ENCODE peak calls at places on chromosomes 4 and X, in seven cellular contexts. Z is nephron progenitor cell, F is bronchial epithelial cell, H is GM23338, Y is OCI-LY7, C is astrocyte of the spinal cord, J is keratinocyte. L is an unnamed sample.

GRCh38 chr4:124596811-124597210 is 115.7 kb downstream of the ANKRD50 start:
- DNase-seq in J (no peak), Y (no peak), H (no peak), C (no peak), F (no peak), Z (no peak), L (no peak)

GRCh38 chrX:136336623-136337022 is 35.9 kb downstream of the ADGRG4 start:
- DNase-seq in J (no peak), Z (no peak), Y (peak; percentile 1), F (no peak), C (no peak), H (peak; percentile 36), L (no peak)

GRCh38 chr4:147361726-147362125 is 119.2 kb upstream of the EDNRA start:
- DNase-seq in H (no peak), Z (no peak), J (no peak), F (peak; percentile 86), C (peak; percentile 94), Y (no peak), L (no peak)

GRCh38 chr4:147345662-147346061 is 135.2 kb upstream of the EDNRA start:
- DNase-seq in Y (no peak), J (no peak), F (peak; percentile 55), H (no peak), Z (no peak), C (no peak), L (no peak)

GRCh38 chr4:124641715-124642380 is 70.7 kb downstream of the ANKRD50 start:
- DNase-seq in F (peak; percentile 98), J (peak; percentile 33), C (peak; percentile 81), Z (no peak), H (no peak), Y (no peak), L (peak; percentile 10)

GRCh38 chr4:25783943-25784342 is 78.8 kb downstream of the SEL1L3 start:
- DNase-seq in J (no peak), H (no peak), Y (no peak), C (no peak), F (no peak), Z (no peak), L (no peak)

GRCh38 chrX:53300157-53300556 is 18.8 kb upstream of the IQSEC2 start:
- DNase-seq in H (no peak), F (no peak), Z (no peak), C (no peak), Y (no peak), J (no peak), L (no peak)

GRCh38 chr4:152628128-152628527 is 51.7 kb downstream of the TMEM154 start:
- DNase-seq in Z (no peak), F (no peak), J (no peak), Y (no peak), H (no peak), C (no peak), L (peak; percentile 64)

GRCh38 chrX:30781711-30782444 is 107.2 kb downstream of the TAB3 start:
- DNase-seq in Y (no peak), H (no peak), C (no peak), Z (no peak), F (no peak), J (no peak), L (no peak)

GRCh38 chrX:150291014-150291413 is 72.1 kb upstream of the MAMLD1 start:
- DNase-seq in H (no peak), F (peak; percentile 4), Z (no peak), J (no peak), C (no peak), Y (no peak), L (no peak)

GRCh38 chrX:95290455-95290854 is 1394.2 kb upstream of the DIAPH2 start:
- DNase-seq in F (peak; percentile 13), H (no peak), Y (no peak), J (no peak), Z (no peak), C (peak; percentile 21), L (no peak)

GRCh38 chrX:13398073-13398823 is 78.4 kb upstream of the ATXN3L start:
- DNase-seq in H (peak; percentile 2), F (peak; percentile 97), J (peak; percentile 95), Z (no peak), Y (no peak), C (peak; percentile 98), L (peak; percentile 13)

GRCh38 chr4:135917016-135917415 is 1615.3 kb downstream of the PCDH18 start:
- DNase-seq in H (no peak), Z (no peak), Y (no peak), J (no peak), F (no peak), C (peak; percentile 62), L (no peak)

GRCh38 chrX:123504630-123505270 is 228.1 kb downstream of the THOC2 start:
- DNase-seq in J (no peak), C (no peak), F (no peak), H (peak; percentile 2), Y (no peak), Z (no peak), L (no peak)

GRCh38 chr4:61175495-61175894 is 24.6 kb upstream of the ADGRL3 start:
- DNase-seq in J (no peak), H (no peak), F (no peak), Z (no peak), C (no peak), Y (no peak), L (no peak)

GRCh38 chr4:8165374-8165896 is 6.8 kb upstream of the ABLIM2 start:
- DNase-seq in C (no peak), H (no peak), Z (peak; percentile 33), Y (no peak), F (peak; percentile 26), J (no peak), L (no peak)

GRCh38 chr4:144615182-144615581 is 30.8 kb upstream of the HHIP start:
- DNase-seq in C (peak; percentile 28), Y (no peak), J (no peak), F (peak; percentile 75), H (no peak), Z (no peak), L (no peak)

GRCh38 chr4:137310156-137310555 is 222.1 kb downstream of the PCDH18 start:
- DNase-seq in J (no peak), Y (no peak), H (no peak), C (no peak), F (no peak), Z (no peak), L (no peak)

GRCh38 chr4:88960576-88960975 is 96.4 kb downstream of the FAM13A start:
- DNase-seq in H (peak; percentile 58), Y (no peak), J (no peak), Z (no peak), C (no peak), F (no peak), L (no peak)

DNA sequence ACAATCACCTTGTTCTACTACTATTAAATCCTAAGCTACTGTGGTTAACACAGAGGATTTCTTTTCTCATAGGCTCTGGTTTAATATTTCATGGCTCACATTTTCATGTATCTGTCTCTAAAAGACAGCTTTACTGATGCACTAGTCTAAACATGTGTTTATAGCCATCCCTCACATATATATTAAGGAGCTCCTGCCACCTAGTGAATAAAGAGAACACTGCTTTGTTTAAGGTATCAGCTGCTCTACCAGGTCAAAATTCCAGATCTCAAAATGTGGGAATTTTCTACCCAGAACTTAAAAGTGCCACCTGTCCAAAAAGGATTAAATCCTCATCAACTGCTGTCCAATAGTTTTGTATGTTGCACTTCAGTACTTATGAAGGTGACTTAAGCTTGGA is 188.5 kb upstream of the TEX13C start:
- DNase-seq in H (peak; percentile 20), J (no peak), C (no peak), Z (no peak), F (peak; percentile 28), Y (peak; percentile 19), L (no peak)
- TF ChIP-seq CTCF in H (peak; percentile 41), J (peak; percentile 21), C (no peak), Z (peak; percentile 12), F (no peak), Y (peak; percentile 68), L (no peak)

GRCh38 chrX:45801554-45801953 is 600.9 kb upstream of the DIPK2B start:
- DNase-seq in F (peak; percentile 59), J (no peak), H (peak; percentile 38), C (peak; percentile 49), Y (peak; percentile 4), Z (no peak), L (no peak)
- TF ChIP-seq CTCF in F (peak; percentile 20), J (peak; percentile 19), H (peak; percentile 42), C (peak; percentile 2), Y (peak; percentile 63), Z (peak; percentile 8), L (no peak)

GRCh38 chr4:80125252-80126177 is 52.5 kb upstream of the ANTXR2 start:
- DNase-seq in H (peak; percentile 50), Y (peak; percentile 9), J (no peak), Z (no peak), C (peak; percentile 55), F (peak; percentile 55), L (no peak)
- TF ChIP-seq CTCF in H (peak; percentile 64), Y (peak; percentile 65), J (peak; percentile 38), Z (no peak), C (peak; percentile 68), F (peak; percentile 37), L (peak; percentile 35)

GRCh38 chr4:73998040-73999011 is at the start of gene CXCL5:
- DNase-seq in J (no peak), Z (peak; percentile 63), C (peak; percentile 57), H (peak; percentile 86), Y (no peak), F (peak; percentile 29), L (no peak)
- TF ChIP-seq CTCF in J (peak; percentile 28), Z (no peak), C (no peak), H (peak; percentile 27), Y (no peak), F (peak; percentile 14), L (no peak)

DNA sequence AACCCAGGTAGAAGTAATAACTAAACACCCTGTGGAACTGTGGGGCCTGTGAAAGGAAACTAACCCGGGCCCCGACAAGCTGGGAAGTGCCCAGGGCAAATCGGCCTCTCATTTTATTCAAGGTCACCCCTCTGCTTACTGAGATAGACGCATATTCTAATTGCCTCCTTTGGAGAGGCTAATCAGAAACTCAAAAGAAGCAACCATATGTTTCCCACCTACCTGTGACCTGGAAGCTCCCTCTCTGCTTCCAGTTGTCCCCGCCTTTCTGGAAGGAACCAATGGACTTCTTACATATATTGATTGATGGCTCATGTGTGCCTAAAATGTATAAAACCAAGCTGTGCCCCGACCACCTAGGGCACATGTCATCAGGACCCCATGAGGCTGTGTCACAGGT is 23.1 kb upstream of the DHRSX start:
- DNase-seq in C (no peak), Z (no peak), J (no peak), H (peak; percentile 70), Y (no peak), F (no peak), L (no peak)
- TF ChIP-seq CTCF in C (no peak), Z (no peak), J (no peak), H (no peak), Y (no peak), F (no peak), L (no peak)

GRCh38 chr4:66791686-66792085 is 753.6 kb downstream of the CENPC start:
- DNase-seq in J (no peak), H (no peak), Z (no peak), Y (no peak), C (no peak), F (no peak), L (no peak)

DNA sequence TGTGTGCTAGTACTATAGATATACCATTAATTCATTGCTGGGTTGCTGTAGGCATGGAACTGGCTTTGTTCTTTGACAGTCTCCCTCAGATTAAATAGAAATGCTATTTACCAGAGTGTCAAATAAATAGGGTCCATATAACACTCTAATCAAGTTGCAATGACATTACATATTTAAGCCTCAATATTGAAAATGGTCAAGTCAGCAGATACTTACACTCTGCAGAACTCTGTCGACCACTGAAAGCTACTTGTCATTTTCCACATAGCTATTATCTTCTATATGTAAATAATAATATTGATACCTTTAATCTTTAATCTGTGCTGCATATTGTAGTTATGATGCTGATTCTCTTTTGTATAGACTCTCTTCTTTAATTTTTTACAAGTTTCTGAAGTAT is 750.7 kb downstream of the CENPC start:
- DNase-seq in H (no peak), J (no peak), F (no peak), Y (no peak), C (no peak), Z (no peak), L (no peak)
- TF ChIP-seq CTCF in H (no peak), J (no peak), F (no peak), Y (no peak), C (no peak), Z (no peak), L (no peak)